ENCODE peak calls at places on chromosomes 11 and 22, in nine cellular contexts. One of them, this sample, is unnamed.

GRCh38 chr11:66124564-66124963 is 54.5 kb downstream of the PACS1 start:
- DNase-seq in stimulated activated CD4-positive, alpha-beta T cell treated with anti-CD3 and anti-CD28 coated beads, Interleukin-4, amount 100 ng/mL, for 1 hour: no peak
- DNase-seq in HFFc6: peak
- DNase-seq in osteocyte: no peak
- DNase-seq in activated T-helper 9 cell treated with anti-CD3 and anti-CD28 coated beads, Interleukin-2, amount 50 U/mL, for 16 hours: no peak
- DNase-seq in glomerular endothelial cell: no peak
- DNase-seq in GM23338: no peak
- DNase-seq in stimulated activated CD8-positive, alpha-beta memory T cell treated with anti-CD3 and anti-CD28 coated beads, Interleukin-12 subunit alpha, Interleukin-12 subunit beta, amount 100 ng/mL, for 4 hours: no peak
- DNase-seq in substantia nigra: no peak
- DNase-seq in this sample: peak

GRCh38 chr22:22396741-22397291 is 111.7 kb downstream of the ZNF280B start:
- DNase-seq in stimulated activated CD4-positive, alpha-beta T cell treated with anti-CD3 and anti-CD28 coated beads, Interleukin-4, amount 100 ng/mL, for 1 hour: no peak
- DNase-seq in HFFc6: no peak
- DNase-seq in osteocyte: peak
- DNase-seq in activated T-helper 9 cell treated with anti-CD3 and anti-CD28 coated beads, Interleukin-2, amount 50 U/mL, for 16 hours: no peak
- DNase-seq in glomerular endothelial cell: no peak
- DNase-seq in GM23338: no peak
- DNase-seq in stimulated activated CD8-positive, alpha-beta memory T cell treated with anti-CD3 and anti-CD28 coated beads, Interleukin-12 subunit alpha, Interleukin-12 subunit beta, amount 100 ng/mL, for 4 hours: no peak
- DNase-seq in substantia nigra: no peak
- DNase-seq in this sample: no peak

GRCh38 chr22:20979243-20979809 is 2.8 kb upstream of the LZTR1 start:
- DNase-seq in stimulated activated CD4-positive, alpha-beta T cell treated with anti-CD3 and anti-CD28 coated beads, Interleukin-4, amount 100 ng/mL, for 1 hour: peak
- DNase-seq in HFFc6: no peak
- DNase-seq in osteocyte: no peak
- DNase-seq in activated T-helper 9 cell treated with anti-CD3 and anti-CD28 coated beads, Interleukin-2, amount 50 U/mL, for 16 hours: peak
- DNase-seq in glomerular endothelial cell: no peak
- DNase-seq in GM23338: peak
- DNase-seq in stimulated activated CD8-positive, alpha-beta memory T cell treated with anti-CD3 and anti-CD28 coated beads, Interleukin-12 subunit alpha, Interleukin-12 subunit beta, amount 100 ng/mL, for 4 hours: peak
- DNase-seq in substantia nigra: peak
- DNase-seq in this sample: no peak

GRCh38 chr11:95517453-95517852 is 272.1 kb downstream of the FAM76B start:
- DNase-seq in stimulated activated CD4-positive, alpha-beta T cell treated with anti-CD3 and anti-CD28 coated beads, Interleukin-4, amount 100 ng/mL, for 1 hour: no peak
- DNase-seq in HFFc6: no peak
- DNase-seq in osteocyte: no peak
- DNase-seq in activated T-helper 9 cell treated with anti-CD3 and anti-CD28 coated beads, Interleukin-2, amount 50 U/mL, for 16 hours: no peak
- DNase-seq in glomerular endothelial cell: no peak
- DNase-seq in GM23338: peak
- DNase-seq in stimulated activated CD8-positive, alpha-beta memory T cell treated with anti-CD3 and anti-CD28 coated beads, Interleukin-12 subunit alpha, Interleukin-12 subunit beta, amount 100 ng/mL, for 4 hours: no peak
- DNase-seq in substantia nigra: no peak
- DNase-seq in this sample: no peak

GRCh38 chr11:4416306-4416705 is 22.8 kb upstream of the TRIM21 start:
- DNase-seq in stimulated activated CD4-positive, alpha-beta T cell treated with anti-CD3 and anti-CD28 coated beads, Interleukin-4, amount 100 ng/mL, for 1 hour: no peak
- DNase-seq in HFFc6: no peak
- DNase-seq in osteocyte: no peak
- DNase-seq in activated T-helper 9 cell treated with anti-CD3 and anti-CD28 coated beads, Interleukin-2, amount 50 U/mL, for 16 hours: no peak
- DNase-seq in glomerular endothelial cell: no peak
- DNase-seq in GM23338: no peak
- DNase-seq in stimulated activated CD8-positive, alpha-beta memory T cell treated with anti-CD3 and anti-CD28 coated beads, Interleukin-12 subunit alpha, Interleukin-12 subunit beta, amount 100 ng/mL, for 4 hours: no peak
- DNase-seq in substantia nigra: no peak
- DNase-seq in this sample: no peak

GRCh38 chr11:66221726-66222236 is 46.7 kb upstream of the RAB1B start:
- DNase-seq in stimulated activated CD4-positive, alpha-beta T cell treated with anti-CD3 and anti-CD28 coated beads, Interleukin-4, amount 100 ng/mL, for 1 hour: no peak
- DNase-seq in HFFc6: no peak
- DNase-seq in osteocyte: no peak
- DNase-seq in activated T-helper 9 cell treated with anti-CD3 and anti-CD28 coated beads, Interleukin-2, amount 50 U/mL, for 16 hours: no peak
- DNase-seq in glomerular endothelial cell: no peak
- DNase-seq in GM23338: no peak
- DNase-seq in stimulated activated CD8-positive, alpha-beta memory T cell treated with anti-CD3 and anti-CD28 coated beads, Interleukin-12 subunit alpha, Interleukin-12 subunit beta, amount 100 ng/mL, for 4 hours: no peak
- DNase-seq in substantia nigra: no peak
- DNase-seq in this sample: no peak

GRCh38 chr22:27420817-27421361 is 380.7 kb downstream of the MN1 start:
- DNase-seq in stimulated activated CD4-positive, alpha-beta T cell treated with anti-CD3 and anti-CD28 coated beads, Interleukin-4, amount 100 ng/mL, for 1 hour: no peak
- DNase-seq in HFFc6: peak
- DNase-seq in osteocyte: peak
- DNase-seq in activated T-helper 9 cell treated with anti-CD3 and anti-CD28 coated beads, Interleukin-2, amount 50 U/mL, for 16 hours: no peak
- DNase-seq in glomerular endothelial cell: peak
- DNase-seq in GM23338: no peak
- DNase-seq in stimulated activated CD8-positive, alpha-beta memory T cell treated with anti-CD3 and anti-CD28 coated beads, Interleukin-12 subunit alpha, Interleukin-12 subunit beta, amount 100 ng/mL, for 4 hours: no peak
- DNase-seq in substantia nigra: peak
- DNase-seq in this sample: peak

GRCh38 chr22:29617922-29618629 is 14.6 kb downstream of the NF2 start:
- DNase-seq in stimulated activated CD4-positive, alpha-beta T cell treated with anti-CD3 and anti-CD28 coated beads, Interleukin-4, amount 100 ng/mL, for 1 hour: no peak
- DNase-seq in HFFc6: peak
- DNase-seq in osteocyte: no peak
- DNase-seq in activated T-helper 9 cell treated with anti-CD3 and anti-CD28 coated beads, Interleukin-2, amount 50 U/mL, for 16 hours: no peak
- DNase-seq in glomerular endothelial cell: no peak
- DNase-seq in GM23338: no peak
- DNase-seq in stimulated activated CD8-positive, alpha-beta memory T cell treated with anti-CD3 and anti-CD28 coated beads, Interleukin-12 subunit alpha, Interleukin-12 subunit beta, amount 100 ng/mL, for 4 hours: no peak
- DNase-seq in substantia nigra: no peak
- DNase-seq in this sample: peak

GRCh38 chr11:62923634-62924411 is 2.7 kb upstream of the CHRM1 start:
- DNase-seq in stimulated activated CD4-positive, alpha-beta T cell treated with anti-CD3 and anti-CD28 coated beads, Interleukin-4, amount 100 ng/mL, for 1 hour: peak
- DNase-seq in HFFc6: no peak
- DNase-seq in osteocyte: no peak
- DNase-seq in activated T-helper 9 cell treated with anti-CD3 and anti-CD28 coated beads, Interleukin-2, amount 50 U/mL, for 16 hours: no peak
- DNase-seq in glomerular endothelial cell: no peak
- DNase-seq in GM23338: peak
- DNase-seq in stimulated activated CD8-positive, alpha-beta memory T cell treated with anti-CD3 and anti-CD28 coated beads, Interleukin-12 subunit alpha, Interleukin-12 subunit beta, amount 100 ng/mL, for 4 hours: no peak
- DNase-seq in substantia nigra: no peak
- DNase-seq in this sample: no peak

GRCh38 chr11:27411330-27411729 is 48.3 kb upstream of the CCDC34 start:
- DNase-seq in stimulated activated CD4-positive, alpha-beta T cell treated with anti-CD3 and anti-CD28 coated beads, Interleukin-4, amount 100 ng/mL, for 1 hour: no peak
- DNase-seq in HFFc6: no peak
- DNase-seq in osteocyte: no peak
- DNase-seq in activated T-helper 9 cell treated with anti-CD3 and anti-CD28 coated beads, Interleukin-2, amount 50 U/mL, for 16 hours: no peak
- DNase-seq in glomerular endothelial cell: no peak
- DNase-seq in GM23338: no peak
- DNase-seq in stimulated activated CD8-positive, alpha-beta memory T cell treated with anti-CD3 and anti-CD28 coated beads, Interleukin-12 subunit alpha, Interleukin-12 subunit beta, amount 100 ng/mL, for 4 hours: no peak
- DNase-seq in substantia nigra: no peak
- DNase-seq in this sample: no peak

GRCh38 chr22:50260434-50260800 is 1.1 kb downstream of the MAPK12 start:
- DNase-seq in stimulated activated CD4-positive, alpha-beta T cell treated with anti-CD3 and anti-CD28 coated beads, Interleukin-4, amount 100 ng/mL, for 1 hour: no peak
- DNase-seq in HFFc6: no peak
- DNase-seq in osteocyte: no peak
- DNase-seq in activated T-helper 9 cell treated with anti-CD3 and anti-CD28 coated beads, Interleukin-2, amount 50 U/mL, for 16 hours: no peak
- DNase-seq in glomerular endothelial cell: no peak
- DNase-seq in GM23338: no peak
- DNase-seq in stimulated activated CD8-positive, alpha-beta memory T cell treated with anti-CD3 and anti-CD28 coated beads, Interleukin-12 subunit alpha, Interleukin-12 subunit beta, amount 100 ng/mL, for 4 hours: no peak
- DNase-seq in substantia nigra: no peak
- DNase-seq in this sample: no peak

GRCh38 chr11:74442601-74443000 is 24.7 kb downstream of the KCNE3 start:
- DNase-seq in stimulated activated CD4-positive, alpha-beta T cell treated with anti-CD3 and anti-CD28 coated beads, Interleukin-4, amount 100 ng/mL, for 1 hour: no peak
- DNase-seq in HFFc6: no peak
- DNase-seq in osteocyte: no peak
- DNase-seq in activated T-helper 9 cell treated with anti-CD3 and anti-CD28 coated beads, Interleukin-2, amount 50 U/mL, for 16 hours: no peak
- DNase-seq in glomerular endothelial cell: no peak
- DNase-seq in GM23338: no peak
- DNase-seq in stimulated activated CD8-positive, alpha-beta memory T cell treated with anti-CD3 and anti-CD28 coated beads, Interleukin-12 subunit alpha, Interleukin-12 subunit beta, amount 100 ng/mL, for 4 hours: no peak
- DNase-seq in substantia nigra: no peak
- DNase-seq in this sample: no peak

GRCh38 chr11:115758011-115758410 is 253.8 kb upstream of the CADM1 start:
- DNase-seq in stimulated activated CD4-positive, alpha-beta T cell treated with anti-CD3 and anti-CD28 coated beads, Interleukin-4, amount 100 ng/mL, for 1 hour: no peak
- DNase-seq in HFFc6: no peak
- DNase-seq in osteocyte: no peak
- DNase-seq in activated T-helper 9 cell treated with anti-CD3 and anti-CD28 coated beads, Interleukin-2, amount 50 U/mL, for 16 hours: no peak
- DNase-seq in glomerular endothelial cell: no peak
- DNase-seq in GM23338: no peak
- DNase-seq in stimulated activated CD8-positive, alpha-beta memory T cell treated with anti-CD3 and anti-CD28 coated beads, Interleukin-12 subunit alpha, Interleukin-12 subunit beta, amount 100 ng/mL, for 4 hours: no peak
- DNase-seq in substantia nigra: no peak
- DNase-seq in this sample: no peak

GRCh38 chr11:79060081-79060480 is 380.7 kb downstream of the TENM4 start:
- DNase-seq in stimulated activated CD4-positive, alpha-beta T cell treated with anti-CD3 and anti-CD28 coated beads, Interleukin-4, amount 100 ng/mL, for 1 hour: no peak
- DNase-seq in HFFc6: no peak
- DNase-seq in osteocyte: no peak
- DNase-seq in activated T-helper 9 cell treated with anti-CD3 and anti-CD28 coated beads, Interleukin-2, amount 50 U/mL, for 16 hours: no peak
- DNase-seq in glomerular endothelial cell: no peak
- DNase-seq in GM23338: no peak
- DNase-seq in stimulated activated CD8-positive, alpha-beta memory T cell treated with anti-CD3 and anti-CD28 coated beads, Interleukin-12 subunit alpha, Interleukin-12 subunit beta, amount 100 ng/mL, for 4 hours: no peak
- DNase-seq in substantia nigra: no peak
- DNase-seq in this sample: no peak

GRCh38 chr11:118876261-118876660 is 7.4 kb upstream of the CXCR5 start:
- DNase-seq in stimulated activated CD4-positive, alpha-beta T cell treated with anti-CD3 and anti-CD28 coated beads, Interleukin-4, amount 100 ng/mL, for 1 hour: peak
- DNase-seq in HFFc6: no peak
- DNase-seq in osteocyte: no peak
- DNase-seq in activated T-helper 9 cell treated with anti-CD3 and anti-CD28 coated beads, Interleukin-2, amount 50 U/mL, for 16 hours: no peak
- DNase-seq in glomerular endothelial cell: no peak
- DNase-seq in GM23338: no peak
- DNase-seq in stimulated activated CD8-positive, alpha-beta memory T cell treated with anti-CD3 and anti-CD28 coated beads, Interleukin-12 subunit alpha, Interleukin-12 subunit beta, amount 100 ng/mL, for 4 hours: no peak
- DNase-seq in substantia nigra: no peak
- DNase-seq in this sample: no peak

GRCh38 chr22:50731811-50732624 is 6.0 kb upstream of the ACR start:
- DNase-seq in stimulated activated CD4-positive, alpha-beta T cell treated with anti-CD3 and anti-CD28 coated beads, Interleukin-4, amount 100 ng/mL, for 1 hour: peak
- DNase-seq in HFFc6: peak
- DNase-seq in osteocyte: no peak
- DNase-seq in activated T-helper 9 cell treated with anti-CD3 and anti-CD28 coated beads, Interleukin-2, amount 50 U/mL, for 16 hours: peak
- DNase-seq in glomerular endothelial cell: no peak
- DNase-seq in GM23338: peak
- DNase-seq in stimulated activated CD8-positive, alpha-beta memory T cell treated with anti-CD3 and anti-CD28 coated beads, Interleukin-12 subunit alpha, Interleukin-12 subunit beta, amount 100 ng/mL, for 4 hours: no peak
- DNase-seq in substantia nigra: peak
- DNase-seq in this sample: peak

GRCh38 chr11:102807921-102808320 is 10.0 kb upstream of the MMP1 start:
- DNase-seq in stimulated activated CD4-positive, alpha-beta T cell treated with anti-CD3 and anti-CD28 coated beads, Interleukin-4, amount 100 ng/mL, for 1 hour: no peak
- DNase-seq in HFFc6: no peak
- DNase-seq in osteocyte: no peak
- DNase-seq in activated T-helper 9 cell treated with anti-CD3 and anti-CD28 coated beads, Interleukin-2, amount 50 U/mL, for 16 hours: no peak
- DNase-seq in glomerular endothelial cell: no peak
- DNase-seq in GM23338: peak
- DNase-seq in stimulated activated CD8-positive, alpha-beta memory T cell treated with anti-CD3 and anti-CD28 coated beads, Interleukin-12 subunit alpha, Interleukin-12 subunit beta, amount 100 ng/mL, for 4 hours: no peak
- DNase-seq in substantia nigra: no peak
- DNase-seq in this sample: peak